ENCODE peak calls at places on chromosomes 5 and 9, in nine cellular contexts. C, A, Y, Q, X, S, B, D and T are unnamed samples. For H3K4me1 and H3K27me3, the result is how much of the 10 kb centered on the place peaks cover.

GRCh38 chr9:132742821-132743311 is 72.6 kb downstream of the GTF3C4 start:
- DNase-seq in C (no peak), S (no peak), X (no peak), Y (no peak), B (no peak), D (no peak), Q (no peak), A (no peak), T (peak)

GRCh38 chr9:78668148-78668825 is 371.4 kb downstream of the PSAT1 start:
- DNase-seq in D (no peak), B (no peak), Y (no peak), S (no peak), X (no peak), A (no peak), C (no peak), Q (no peak), T (no peak)

GRCh38 chr9:126532489-126532888 is 81.2 kb upstream of the LMX1B start:
- DNase-seq in Q (no peak), C (no peak), X (no peak), B (no peak), A (no peak), Y (peak), D (no peak), S (no peak), T (no peak)

GRCh38 chr9:22129633-22130032 is 120.5 kb upstream of the CDKN2B start:
- DNase-seq in A (no peak), B (no peak), S (no peak), D (no peak), Y (no peak), X (no peak), Q (no peak), C (no peak), T (no peak)

GRCh38 chr9:108861464-108861863 is 602 bp upstream of the ACTL7A start:
- DNase-seq in D (no peak), C (no peak), Y (no peak), Q (no peak), X (no peak), S (no peak), A (no peak), B (no peak), T (no peak)

GRCh38 chr9:91530829-91531228 is 107.2 kb upstream of the NFIL3 start:
- DNase-seq in S (no peak), X (no peak), Y (no peak), Q (no peak), C (no peak), D (no peak), B (no peak), A (no peak), T (no peak)

GRCh38 chr5:32753765-32754164 is 42.6 kb downstream of the NPR3 start:
- DNase-seq in B (no peak), X (no peak), Y (no peak), D (no peak), C (no peak), A (no peak), S (no peak), Q (no peak), T (no peak)

GRCh38 chr5:150599281-150599680 is 41.2 kb upstream of the SYNPO start:
- DNase-seq in Y (no peak), B (no peak), D (no peak), C (no peak), X (no peak), S (no peak), A (no peak), Q (no peak), T (peak)

GRCh38 chr9:123865226-123865625 is 64.7 kb downstream of the DENND1A start:
- DNase-seq in Y (no peak), S (no peak), Q (no peak), A (no peak), D (no peak), C (no peak), X (no peak), B (no peak), T (no peak)

GRCh38 chr9:123867034-123867433 is 62.9 kb downstream of the DENND1A start:
- DNase-seq in A (no peak), C (no peak), Y (no peak), Q (no peak), B (no peak), S (no peak), D (no peak), X (no peak), T (no peak)

GRCh38 chr9:123867971-123868370 is 62.0 kb downstream of the DENND1A start:
- DNase-seq in Y (no peak), B (no peak), S (no peak), A (no peak), Q (no peak), X (no peak), D (no peak), C (no peak), T (no peak)

GRCh38 chr9:123864291-123864690 is 65.6 kb downstream of the DENND1A start:
- DNase-seq in B (no peak), C (no peak), X (no peak), Y (no peak), S (no peak), D (no peak), Q (no peak), A (no peak), T (no peak)

DNA sequence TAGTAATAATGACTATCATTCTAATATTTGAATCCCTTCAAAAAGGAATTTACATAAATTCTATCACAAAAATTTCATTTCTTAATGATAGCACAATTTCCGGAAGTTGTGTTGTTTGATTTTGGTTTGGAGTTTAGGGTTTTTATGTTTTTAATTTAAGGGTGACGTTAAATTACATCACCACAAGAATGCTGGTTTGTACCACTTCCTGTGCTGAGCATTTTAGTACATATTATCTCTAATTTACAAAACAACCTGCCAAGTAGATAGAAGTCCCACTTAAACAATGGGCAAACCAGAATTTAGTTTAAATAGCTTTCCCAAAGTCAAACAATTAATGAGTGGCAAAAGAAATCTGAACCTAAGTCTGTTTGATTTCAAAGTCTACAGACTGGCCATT is 63.4 kb downstream of the DENND1A start:
- DNase-seq in C (no peak), A (no peak), S (no peak), Q (no peak), D (no peak), B (no peak), Y (no peak), X (no peak), T (no peak)
- H3K4me3 ChIP-seq in C (no peak), A (no peak), S (no peak), Q (no peak), D (no peak), B (no peak), Y (no peak), X (no peak), T (no peak)

DNA sequence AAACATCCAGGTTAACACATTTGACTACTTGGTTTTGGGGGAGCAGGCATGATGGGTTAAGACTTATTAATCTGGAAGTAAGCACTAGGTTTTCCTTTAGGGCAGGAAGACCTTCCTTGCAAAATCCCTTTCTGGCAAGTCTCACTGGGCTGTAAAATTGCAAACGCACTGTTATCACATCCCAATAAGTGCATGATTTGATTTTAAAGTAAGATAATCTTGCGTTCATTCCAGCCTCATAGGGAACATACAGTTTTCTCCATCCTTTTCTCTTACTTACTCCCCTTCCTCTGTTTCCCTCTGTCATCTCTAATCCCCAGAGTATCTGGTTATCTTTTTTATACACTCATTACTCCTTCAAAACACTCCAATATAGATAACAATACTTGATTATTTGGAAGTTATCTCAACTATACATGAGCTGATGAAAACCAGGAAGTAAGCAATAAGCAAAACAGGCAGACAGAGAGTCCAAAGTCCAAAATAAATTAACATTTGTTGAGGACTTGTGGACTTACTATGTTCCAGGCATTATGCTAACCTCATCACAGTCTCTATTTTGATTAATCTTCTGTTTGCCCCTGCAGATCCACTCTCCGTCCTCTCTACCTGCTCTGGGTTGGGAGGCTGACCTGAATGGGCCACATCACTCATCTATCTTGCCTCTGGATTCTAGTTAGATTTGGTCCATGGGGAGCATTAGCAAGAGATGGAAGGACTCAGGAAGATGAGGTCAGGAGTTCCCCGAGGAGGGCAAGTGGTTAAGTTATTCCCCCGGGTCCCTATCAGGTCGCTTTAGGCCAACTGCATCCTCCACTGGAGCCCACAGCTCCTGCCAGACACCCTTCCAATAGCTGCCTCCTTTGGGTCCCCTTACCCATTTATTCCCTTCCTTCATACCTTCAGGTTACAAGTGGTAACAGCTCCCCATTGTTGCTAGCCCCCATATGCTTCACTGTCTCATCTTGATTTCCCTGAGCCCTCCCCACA is 60.2 kb downstream of the SLC22A5 start:
- DNase-seq in Y (no peak), B (no peak), X (no peak), Q (no peak), S (no peak), A (no peak), D (no peak), C (no peak), T (no peak)
- H3K4me1 ChIP-seq in Y (under half), B (half or more), X (half or more), Q (half or more), S (under half), A (half or more), D (half or more), C (half or more), T (under half)

GRCh38 chr9:136658849-136659535 is 3.7 kb upstream of the EGFL7 start:
- DNase-seq in A (no peak), Y (no peak), S (no peak), D (no peak), Q (no peak), B (no peak), C (peak), X (peak), T (no peak)

GRCh38 chr9:136661641-136662325 is 933 bp upstream of the EGFL7 start:
- DNase-seq in Q (no peak), Y (no peak), B (no peak), S (no peak), X (no peak), D (no peak), C (peak), A (no peak), T (no peak)

GRCh38 chr9:136657975-136658848 is 4.5 kb upstream of the EGFL7 start:
- DNase-seq in A (no peak), D (no peak), S (no peak), B (peak), Y (no peak), Q (no peak), C (peak), X (no peak), T (no peak)

GRCh38 chr9:136660971-136661540 is 1.7 kb upstream of the EGFL7 start:
- DNase-seq in B (peak), S (no peak), X (no peak), Y (no peak), D (no peak), Q (no peak), C (no peak), A (no peak), T (no peak)

DNA sequence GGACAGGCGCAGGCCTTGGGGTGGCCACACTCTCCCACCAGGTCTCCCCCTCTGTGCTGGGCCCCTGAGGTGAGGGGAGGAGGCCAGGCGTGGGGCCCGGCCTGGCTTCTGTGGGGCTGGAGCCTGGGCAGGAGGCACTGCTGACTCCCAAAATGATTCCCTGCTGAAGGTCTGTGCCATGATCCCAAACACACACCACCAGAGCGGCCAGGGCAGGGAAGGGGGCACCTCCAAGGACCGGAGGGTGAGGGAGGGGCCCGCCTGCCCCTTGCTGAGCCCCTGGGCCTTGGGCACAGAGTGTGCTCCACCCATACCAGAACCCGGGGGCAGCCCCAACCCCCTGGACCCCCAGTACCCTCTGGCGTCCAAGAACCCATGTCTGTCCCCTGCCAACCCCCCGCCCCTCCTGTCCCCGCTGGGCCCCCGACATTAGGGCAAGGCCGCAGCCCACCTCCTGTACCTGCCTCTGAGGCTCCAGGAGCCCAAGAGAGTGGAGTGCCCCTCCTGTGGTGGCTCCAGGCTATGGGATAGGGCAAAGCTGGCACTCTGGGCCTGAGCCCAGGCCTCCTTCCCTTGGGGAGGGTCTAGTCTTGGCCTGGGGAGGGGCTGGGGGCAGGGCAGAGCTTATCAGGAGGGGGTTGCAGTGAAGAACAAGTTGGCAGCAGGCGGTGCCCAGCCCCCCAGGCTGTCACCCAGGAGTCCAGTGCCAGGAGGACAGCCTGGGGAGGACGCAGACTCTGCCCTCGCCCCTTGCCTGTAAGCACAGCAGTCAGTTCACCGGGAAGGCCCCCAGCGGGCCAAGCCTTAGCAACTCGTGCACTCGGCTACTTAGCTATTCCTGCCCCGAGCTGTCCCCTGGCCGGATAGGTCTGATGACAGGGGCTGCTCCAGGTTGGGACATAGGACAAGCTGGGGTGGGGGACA is 2.6 kb upstream of the EGFL7 start:
- DNase-seq in B (no peak), S (no peak), C (peak), D (no peak), Y (no peak), X (no peak), Q (no peak), A (no peak), T (no peak)
- H3K27me3 ChIP-seq in B (under half), S (under half), C (under half), D (under half), Y (under half), X (under half), Q (under half), A (under half), T (under half)

GRCh38 chr5:64691333-64691732 is 1.0 kb downstream of the SHISAL2B start:
- DNase-seq in X (no peak), Y (no peak), Q (no peak), C (no peak), A (no peak), D (no peak), B (no peak), S (no peak), T (no peak)
- H3K4me3 ChIP-seq in X (no peak), Y (no peak), Q (no peak), C (no peak), A (no peak), D (no peak), B (peak), S (no peak), T (no peak)

GRCh38 chr5:68378204-68378830 is 162.8 kb downstream of the PIK3R1 start:
- DNase-seq in Y (no peak), X (no peak), D (no peak), Q (no peak), A (no peak), B (no peak), S (no peak), C (no peak), T (no peak)
- H3K4me1 ChIP-seq in Y (under half), X (under half), D (half or more), Q (under half), A (under half), B (under half), S (under half), C (under half), T (under half)

GRCh38 chr5:57717555-57717954 is 234.9 kb upstream of the ACTBL2 start:
- DNase-seq in D (no peak), Q (no peak), C (no peak), X (no peak), S (no peak), Y (no peak), A (no peak), B (no peak), T (no peak)
- H3K27me3 ChIP-seq in D (under half), Q (under half), C (under half), X (under half), S (under half), Y (under half), A (under half), B (under half), T (under half)

GRCh38 chr9:134818591-134818990 is 62.0 kb upstream of the FCN2 start:
- DNase-seq in X (no peak), C (no peak), Y (no peak), D (no peak), A (no peak), Q (no peak), B (no peak), S (no peak), T (no peak)

GRCh38 chr9:134815435-134816214 is 65.0 kb upstream of the FCN2 start:
- DNase-seq in D (no peak), B (no peak), Q (no peak), Y (no peak), X (no peak), S (no peak), C (no peak), A (no peak), T (no peak)

GRCh38 chr9:134816264-134816663 is 64.3 kb upstream of the FCN2 start:
- DNase-seq in S (no peak), Y (no peak), B (no peak), X (no peak), C (no peak), Q (no peak), A (no peak), D (no peak), T (no peak)

GRCh38 chr9:134820901-134821300 is 59.7 kb upstream of the FCN2 start:
- DNase-seq in C (no peak), X (no peak), D (no peak), A (no peak), Q (no peak), B (no peak), S (no peak), Y (no peak), T (no peak)

DNA sequence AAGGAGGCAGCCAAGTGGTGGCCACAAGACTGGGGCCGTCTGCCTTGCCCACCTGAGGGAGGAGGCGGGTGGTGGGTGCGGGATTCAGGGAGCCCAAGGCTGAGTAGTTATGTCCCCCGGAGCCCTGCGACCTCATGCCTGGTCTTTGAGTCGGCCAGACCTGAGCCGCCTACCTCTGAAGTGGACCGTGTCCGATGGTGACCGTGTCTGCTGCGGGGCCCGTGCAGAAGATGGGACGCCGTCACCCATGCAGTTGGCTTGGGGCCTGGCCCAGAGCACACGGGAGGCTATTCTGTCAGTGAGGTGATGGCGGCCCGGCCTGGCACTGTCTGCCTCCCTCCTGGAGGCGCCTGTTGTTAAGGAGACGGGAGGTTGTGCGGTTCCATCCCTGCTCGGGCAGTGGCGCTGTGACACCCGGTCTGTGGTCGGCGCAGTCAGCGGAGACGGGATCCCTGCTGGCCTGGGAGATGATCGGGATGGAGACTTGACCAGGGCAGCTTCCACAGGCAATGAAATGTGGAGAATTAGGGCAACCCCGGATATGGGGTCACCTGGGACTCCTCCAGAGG is 62.5 kb upstream of the FCN2 start:
- DNase-seq in X (no peak), Y (no peak), A (no peak), C (no peak), S (no peak), D (no peak), Q (no peak), B (no peak), T (no peak)
- H3K4me3 ChIP-seq in X (no peak), Y (no peak), A (no peak), C (no peak), S (no peak), D (no peak), Q (no peak), B (no peak), T (no peak)

DNA sequence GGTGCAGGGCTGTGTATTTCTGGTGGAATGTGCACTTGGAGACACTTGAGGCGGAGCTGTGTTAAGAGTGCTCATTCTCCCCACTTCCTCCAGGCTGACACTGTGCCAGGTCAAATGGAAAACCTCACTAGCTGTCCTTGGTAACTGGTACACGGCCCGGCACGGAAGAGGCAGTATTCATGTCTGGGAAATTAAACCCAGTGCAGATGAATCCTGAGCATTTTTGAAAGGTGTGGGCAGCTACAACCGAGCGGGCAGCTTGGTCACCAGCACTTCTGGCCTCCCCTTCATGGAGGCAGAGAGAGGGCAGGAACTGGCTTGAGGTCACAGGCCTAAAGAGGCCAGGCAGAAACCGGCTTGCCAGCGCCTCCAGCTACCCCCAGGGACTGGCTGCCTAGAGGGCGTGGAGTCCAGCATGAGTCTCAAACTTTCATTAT is 1.6 kb downstream of the CLPTM1L start:
- DNase-seq in Q (peak), B (no peak), Y (no peak), S (no peak), C (no peak), X (no peak), A (no peak), D (no peak), T (no peak)
- H3K4me1 ChIP-seq in Q (under half), B (under half), Y (under half), S (under half), C (under half), X (under half), A (under half), D (under half), T (under half)

GRCh38 chr9:135768516-135769218 is 66.7 kb downstream of the KCNT1 start:
- DNase-seq in Q (no peak), C (no peak), X (no peak), S (no peak), A (no peak), D (no peak), Y (no peak), B (no peak), T (no peak)

GRCh38 chr9:135770771-135771170 is 68.8 kb downstream of the KCNT1 start:
- DNase-seq in X (no peak), A (no peak), Y (no peak), Q (no peak), B (no peak), S (no peak), C (no peak), D (no peak), T (no peak)

GRCh38 chr9:135771401-135772051 is 69.5 kb downstream of the KCNT1 start:
- DNase-seq in D (no peak), Y (no peak), Q (no peak), S (no peak), B (no peak), C (no peak), X (no peak), A (no peak), T (no peak)

GRCh38 chr9:135769489-135770202 is 67.7 kb downstream of the KCNT1 start:
- DNase-seq in D (no peak), X (no peak), Y (no peak), C (no peak), B (no peak), S (no peak), A (no peak), Q (no peak), T (no peak)

DNA sequence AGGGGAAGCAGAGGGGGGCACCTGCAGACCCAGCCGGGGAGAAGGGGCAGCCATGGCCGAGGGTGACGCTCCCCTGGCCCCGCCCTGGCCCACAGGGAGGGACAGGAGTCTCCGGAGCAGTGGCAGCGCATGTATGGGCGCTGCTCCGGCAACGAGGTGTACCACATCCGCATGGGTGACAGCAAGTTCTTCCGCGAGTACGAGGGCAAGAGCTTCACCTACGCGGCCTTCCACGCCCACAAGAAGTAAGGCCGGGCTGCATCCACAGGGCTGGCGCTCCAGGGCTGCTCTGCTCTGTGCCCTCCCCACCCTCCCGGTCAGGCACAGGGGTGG is 68.2 kb downstream of the KCNT1 start:
- DNase-seq in S (no peak), C (no peak), B (no peak), Q (no peak), X (no peak), Y (no peak), A (no peak), D (no peak), T (no peak)
- H3K27me3 ChIP-seq in S (under half), C (under half), B (under half), Q (under half), X (under half), Y (under half), A (under half), D (under half), T (under half)